ENCODE peak calls at places on chromosomes 7 and 10, in eight cellular contexts. C, E, M, R, I, U, L and K are unnamed samples.
A peak's percentile ranks its signal among the peaks of the same experiment; 100 is the strongest.

GRCh38 chr10:117462424-117462792 is 80.1 kb upstream of the EMX2 start:
- DNase-seq in U (no peak), C (no peak), L (no peak), R (peak; percentile 35), M (peak; percentile 69), E (no peak), I (no peak), K (no peak)

GRCh38 chr7:128112018-128112780 is 81.0 kb upstream of the LRRC4 start:
- DNase-seq in R (no peak), L (no peak), M (no peak), E (no peak), I (no peak), U (no peak), C (no peak), K (peak; percentile 52)

GRCh38 chr10:90857635-90858488 is at the start of gene HTR7:
- DNase-seq in I (peak; percentile 65), L (peak; percentile 65), M (peak; percentile 76), E (peak; percentile 82), U (peak; percentile 65), C (peak; percentile 15), R (peak; percentile 85), K (peak; percentile 38)

GRCh38 chr7:27955596-27955995 is 215.6 kb downstream of the TAX1BP1 start:
- DNase-seq in M (no peak), C (no peak), I (no peak), L (no peak), E (no peak), R (no peak), U (no peak), K (no peak)

GRCh38 chr7:148723846-148724245 is 25.1 kb downstream of the CUL1 start:
- DNase-seq in U (no peak), R (no peak), M (no peak), L (no peak), I (no peak), E (no peak), C (no peak), K (no peak)

GRCh38 chr7:93219877-93220276 is 6.4 kb downstream of the HEPACAM2 start:
- DNase-seq in E (no peak), U (no peak), C (no peak), L (no peak), R (no peak), I (no peak), M (no peak), K (no peak)

GRCh38 chr10:73762915-73763314 is 18.7 kb downstream of the SEC24C start:
- DNase-seq in M (no peak), I (no peak), R (no peak), U (no peak), C (no peak), L (no peak), E (no peak), K (no peak)

GRCh38 chr7:128381161-128381821 is 19.8 kb upstream of the PRRT4 start:
- DNase-seq in E (no peak), L (peak; percentile 46), I (no peak), U (no peak), M (peak; percentile 94), C (no peak), R (peak; percentile 80), K (peak; percentile 59)

GRCh38 chr7:139745330-139746143 is 32.3 kb downstream of the HIPK2 start:
- DNase-seq in R (peak; percentile 34), U (peak; percentile 38), I (no peak), E (peak; percentile 87), L (no peak), C (no peak), M (no peak), K (no peak)

GRCh38 chr7:139725077-139725476 is 52.7 kb downstream of the HIPK2 start:
- DNase-seq in I (no peak), E (no peak), M (no peak), L (no peak), C (no peak), U (no peak), R (no peak), K (peak; percentile 52)

DNA sequence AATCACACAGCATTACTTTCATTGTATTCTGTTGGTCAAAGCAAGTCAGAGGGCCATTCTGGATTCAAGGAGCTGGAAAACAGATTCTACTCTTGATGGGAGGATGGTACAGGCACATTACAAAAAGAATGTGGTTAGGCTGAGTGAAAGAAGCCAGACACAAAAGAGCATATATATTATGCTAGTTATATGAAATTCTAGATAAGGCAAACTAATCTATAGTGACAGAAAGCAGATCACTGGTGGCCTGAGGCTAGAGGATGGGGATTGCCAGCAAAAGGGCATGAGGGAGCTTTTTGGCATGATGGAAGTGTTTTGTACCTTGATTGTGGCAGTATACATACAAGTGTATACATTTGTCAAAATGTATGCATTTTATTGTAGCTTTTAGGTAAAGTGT is 96.8 kb downstream of the SPAG6 start:
- DNase-seq in U (no peak), I (no peak), R (no peak), E (no peak), C (no peak), L (no peak), M (no peak), K (no peak)
- H3K4me1 ChIP-seq in U (peaks cover 6% of the 10 kb centered on the region), I (peaks cover 5% of the 10 kb centered on the region), R (peaks cover 9% of the 10 kb centered on the region), E (peaks cover 2% of the 10 kb centered on the region), C (peaks cover 4% of the 10 kb centered on the region), L (peaks cover 24% of the 10 kb centered on the region), M (peaks cover 14% of the 10 kb centered on the region), K (peaks cover 13% of the 10 kb centered on the region)

DNA sequence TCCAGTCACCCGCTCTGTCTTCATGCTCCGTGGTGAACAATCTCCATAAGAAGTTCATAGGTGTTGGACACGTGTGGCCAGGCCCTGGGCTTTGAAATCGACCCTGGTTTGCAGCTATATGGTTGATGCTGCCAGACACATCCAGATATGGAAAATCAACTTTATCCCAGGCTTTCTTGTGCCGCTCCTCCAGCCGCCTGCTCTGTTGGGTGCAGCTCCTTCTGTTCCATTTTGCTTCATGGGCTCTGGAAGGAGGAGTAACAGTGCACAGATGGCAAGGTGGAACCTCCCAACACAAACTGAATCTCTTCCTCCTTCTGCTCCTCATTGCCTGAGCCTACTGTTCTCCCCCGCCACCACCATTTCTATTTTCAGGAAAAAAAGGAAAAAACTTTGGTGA is 44.7 kb downstream of the THNSL1 start:
- DNase-seq in R (no peak), U (no peak), E (no peak), M (no peak), I (no peak), C (no peak), L (no peak), K (no peak)
- H3K27ac ChIP-seq in R (no peak overlapping the region), U (no peak overlapping the region), E (no peak overlapping the region), M (no peak overlapping the region), I (no peak overlapping the region), C (no peak overlapping the region), L (no peak overlapping the region), K (no peak overlapping the region)

DNA sequence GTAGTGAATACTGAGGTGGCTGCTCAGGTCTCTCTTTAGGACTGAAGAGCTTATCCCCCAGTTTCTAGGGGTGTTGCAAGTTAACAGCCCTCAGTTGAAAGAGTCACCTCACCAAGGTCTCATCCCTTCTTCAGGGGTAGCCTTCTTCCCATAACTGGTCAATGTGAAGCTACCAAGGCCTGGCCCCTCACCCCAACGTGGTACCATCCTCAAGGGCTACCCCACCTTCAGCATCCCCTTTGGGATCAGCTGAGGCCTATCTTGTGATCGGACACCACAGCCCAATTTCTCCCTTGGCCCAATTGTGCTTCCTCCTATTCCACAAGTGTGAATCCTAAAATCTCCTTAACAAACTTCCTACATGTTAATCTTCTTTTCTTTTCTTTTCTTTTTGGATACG is 289.5 kb upstream of the MKLN1 start:
- DNase-seq in M (no peak), L (no peak), E (no peak), R (no peak), I (no peak), C (no peak), U (no peak), K (no peak)
- H3K4me1 ChIP-seq in M (peaks cover 11% of the 10 kb centered on the region), L (peaks cover 80% of the 10 kb centered on the region), E (peaks cover 3% of the 10 kb centered on the region), R (peaks cover 3% of the 10 kb centered on the region), I (no peaks in the 10 kb centered on the region), C (peaks cover 38% of the 10 kb centered on the region), U (peaks cover 41% of the 10 kb centered on the region), K (peaks cover 45% of the 10 kb centered on the region)

GRCh38 chr10:627032-627992 is 62.2 kb downstream of the DIP2C start:
- DNase-seq in M (no peak), E (no peak), U (no peak), R (no peak), L (no peak), I (no peak), C (no peak), K (no peak)
- H3K27ac ChIP-seq in M (no peak overlapping the region), E (no peak overlapping the region), U (no peak overlapping the region), R (no peak overlapping the region), L (peak overlapping the region; percentile 94), I (peak overlapping the region; percentile 38), C (no peak overlapping the region), K (peak overlapping the region; percentile 87)

GRCh38 chr7:833601-834258 is 1.5 kb downstream of the SUN1 start:
- DNase-seq in L (no peak), C (no peak), R (no peak), M (no peak), E (no peak), U (no peak), I (no peak), K (no peak)
- H3K4me1 ChIP-seq in L (peaks cover 98% of the 10 kb centered on the region), C (peaks cover 16% of the 10 kb centered on the region), R (no peaks in the 10 kb centered on the region), M (peaks cover 17% of the 10 kb centered on the region), E (peaks cover 34% of the 10 kb centered on the region), U (peaks cover 84% of the 10 kb centered on the region), I (no peaks in the 10 kb centered on the region), K (peaks cover 66% of the 10 kb centered on the region)

GRCh38 chr7:156655983-156656382 is 15.4 kb downstream of the RNF32 start:
- DNase-seq in M (no peak), L (no peak), U (no peak), R (no peak), C (no peak), E (no peak), I (no peak), K (no peak)
- H3K27ac ChIP-seq in M (no peak overlapping the region), L (no peak overlapping the region), U (no peak overlapping the region), R (peak overlapping the region; percentile 90), C (no peak overlapping the region), E (no peak overlapping the region), I (no peak overlapping the region), K (no peak overlapping the region)

DNA sequence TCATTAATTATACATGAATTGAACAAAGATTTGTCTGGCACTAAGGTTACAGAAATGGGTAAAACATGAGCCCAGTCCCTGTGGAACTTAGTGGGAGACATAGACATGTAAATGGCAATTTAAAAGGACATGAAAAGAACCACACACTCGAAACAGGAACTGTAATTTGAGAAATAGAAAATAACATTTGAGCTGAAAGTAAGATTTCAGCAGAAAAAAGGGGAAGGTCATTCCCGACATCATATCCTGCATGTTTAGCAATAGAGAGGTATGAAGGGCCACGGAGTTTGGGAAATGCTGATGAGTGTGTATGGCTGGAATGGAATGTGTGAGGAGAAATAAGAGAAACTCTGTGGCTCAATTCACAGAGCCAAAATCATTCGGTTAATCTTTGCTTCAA is 175.4 kb upstream of the AHR start:
- DNase-seq in I (no peak), E (no peak), U (no peak), M (no peak), C (no peak), L (no peak), R (no peak), K (no peak)
- H3K4me1 ChIP-seq in I (peaks cover 2% of the 10 kb centered on the region), E (no peaks in the 10 kb centered on the region), U (no peaks in the 10 kb centered on the region), M (peaks cover 10% of the 10 kb centered on the region), C (no peaks in the 10 kb centered on the region), L (no peaks in the 10 kb centered on the region), R (no peaks in the 10 kb centered on the region), K (no peaks in the 10 kb centered on the region)

GRCh38 chr7:151477867-151478266 is 37.9 kb upstream of the CRYGN start:
- DNase-seq in I (no peak), E (no peak), U (no peak), C (no peak), M (no peak), R (no peak), L (no peak), K (no peak)
- H3K27ac ChIP-seq in I (no peak overlapping the region), E (no peak overlapping the region), U (no peak overlapping the region), C (no peak overlapping the region), M (no peak overlapping the region), R (no peak overlapping the region), L (no peak overlapping the region), K (no peak overlapping the region)